ENCODE peak calls at places on chromosomes 2 and 18, in nine cellular contexts. J, C, Q, K, B, F, U, H and G are unnamed samples.

GRCh38 chr2:137192366-137193315 is 427.3 kb downstream of the THSD7B start:
- DNase-seq in J (no peak), C (no peak), Q (peak), K (no peak), B (no peak), F (no peak), U (no peak), H (no peak), G (no peak)

GRCh38 chr2:30217644-30218361 is 13.5 kb upstream of the LBH start:
- DNase-seq in J (peak), C (no peak), Q (no peak), K (no peak), B (no peak), F (no peak), U (peak), H (no peak), G (no peak)

GRCh38 chr2:169095631-169096105 is 26.3 kb downstream of the DHRS9 start:
- DNase-seq in J (peak), C (no peak), Q (peak), K (peak), B (peak), F (no peak), U (no peak), H (no peak), G (no peak)

GRCh38 chr18:77061946-77062517 is 70.6 kb downstream of the MBP start:
- DNase-seq in J (no peak), C (peak), Q (no peak), K (no peak), B (no peak), F (peak), U (no peak), H (no peak), G (no peak)

GRCh38 chr2:188725981-188726380 is 248.2 kb upstream of the COL3A1 start:
- DNase-seq in J (no peak), C (no peak), Q (peak), K (peak), B (no peak), F (no peak), U (no peak), H (no peak), G (no peak)

GRCh38 chr2:217166241-217166640 is 306.4 kb upstream of the TNP1 start:
- DNase-seq in J (no peak), C (no peak), Q (peak), K (peak), B (no peak), F (no peak), U (no peak), H (no peak), G (no peak)

GRCh38 chr2:178225011-178225817 is 30.9 kb downstream of the OSBPL6 start:
- DNase-seq in J (no peak), C (no peak), Q (peak), K (no peak), B (no peak), F (no peak), U (no peak), H (no peak), G (no peak)

GRCh38 chr2:96514521-96514920 is 9.4 kb upstream of the NEURL3 start:
- DNase-seq in J (no peak), C (no peak), Q (no peak), K (no peak), B (no peak), F (no peak), U (no peak), H (no peak), G (peak)

GRCh38 chr2:30862054-30862651 is 54.9 kb upstream of the CAPN13 start:
- DNase-seq in J (peak), C (peak), Q (peak), K (peak), B (peak), F (peak), U (no peak), H (peak), G (no peak)

GRCh38 chr2:105397025-105397722 is 1.7 kb downstream of the FHL2 start:
- DNase-seq in J (peak), C (no peak), Q (no peak), K (peak), B (no peak), F (no peak), U (no peak), H (no peak), G (no peak)

GRCh38 chr18:1018211-1018651 is 113.6 kb downstream of the ADCYAP1 start:
- DNase-seq in J (no peak), C (no peak), Q (no peak), K (no peak), B (peak), F (no peak), U (no peak), H (no peak), G (no peak)

GRCh38 chr2:15846626-15847025 is 93.7 kb upstream of the MYCN start:
- DNase-seq in J (no peak), C (peak), Q (no peak), K (no peak), B (no peak), F (no peak), U (no peak), H (no peak), G (peak)